ENCODE peak calls at places on chromosome 16, in five cellular contexts. One of them, this sample, is unnamed.
A peak's percentile ranks its signal among the peaks of the same experiment; 100 is the strongest.

GRCh38 chr16:46814790-46815189 is 16.2 kb downstream of the C16orf87 start:
- DNase-seq in SK-N-SH: no peak
- DNase-seq in HCT116: no peak
- DNase-seq in K562: no peak
- DNase-seq in GM23338: no peak
- DNase-seq in this sample: no peak

GRCh38 chr16:12417051-12417818 is 386.5 kb downstream of the CPPED1 start:
- DNase-seq in SK-N-SH: no peak
- DNase-seq in HCT116: no peak
- DNase-seq in K562: no peak
- DNase-seq in GM23338: no peak
- DNase-seq in this sample: no peak

GRCh38 chr16:67212766-67213165 is 13.8 kb downstream of the ELMO3 start:
- DNase-seq in SK-N-SH: no peak
- DNase-seq in HCT116: no peak
- DNase-seq in K562: no peak
- DNase-seq in GM23338: no peak
- DNase-seq in this sample: no peak

GRCh38 chr16:51762081-51762995 is 611.3 kb upstream of the SALL1 start:
- DNase-seq in SK-N-SH: peak; percentile 76
- DNase-seq in HCT116: no peak
- DNase-seq in K562: peak; percentile 66
- DNase-seq in GM23338: peak; percentile 87
- DNase-seq in this sample: peak; percentile 40

GRCh38 chr16:74726736-74727135 is 26.1 kb upstream of the MLKL start:
- DNase-seq in SK-N-SH: no peak
- DNase-seq in HCT116: no peak
- DNase-seq in K562: peak; percentile 55
- DNase-seq in GM23338: peak; percentile 86
- DNase-seq in this sample: peak; percentile 72

GRCh38 chr16:54102888-54103866 is 183.4 kb downstream of the IRX3 start:
- DNase-seq in SK-N-SH: no peak
- DNase-seq in HCT116: no peak
- DNase-seq in K562: no peak
- DNase-seq in GM23338: no peak
- DNase-seq in this sample: no peak

GRCh38 chr16:50555269-50555875 is 7.2 kb downstream of the NKD1 start:
- DNase-seq in SK-N-SH: no peak
- DNase-seq in HCT116: no peak
- DNase-seq in K562: no peak
- DNase-seq in GM23338: no peak
- DNase-seq in this sample: no peak

GRCh38 chr16:53768593-53768992 is 64.6 kb downstream of the FTO start:
- DNase-seq in SK-N-SH: no peak
- DNase-seq in HCT116: peak; percentile 61
- DNase-seq in K562: no peak
- DNase-seq in GM23338: no peak
- DNase-seq in this sample: no peak

GRCh38 chr16:50121721-50122445 is 31.2 kb upstream of the TENT4B start:
- DNase-seq in SK-N-SH: no peak
- DNase-seq in HCT116: no peak
- DNase-seq in K562: no peak
- DNase-seq in GM23338: peak; percentile 41
- DNase-seq in this sample: no peak

GRCh38 chr16:67243481-67243880 is 3.8 kb downstream of the FHOD1 start:
- DNase-seq in SK-N-SH: no peak
- DNase-seq in HCT116: no peak
- DNase-seq in K562: no peak
- DNase-seq in GM23338: no peak
- DNase-seq in this sample: peak; percentile 28

GRCh38 chr16:83956336-83957289 is 3.6 kb downstream of the OSGIN1 start:
- DNase-seq in SK-N-SH: peak; percentile 88
- DNase-seq in HCT116: peak; percentile 75
- DNase-seq in K562: peak; percentile 79
- DNase-seq in GM23338: peak; percentile 91
- DNase-seq in this sample: peak; percentile 61

GRCh38 chr16:68229431-68230175 is 6.3 kb downstream of the ESRP2 start:
- DNase-seq in SK-N-SH: peak; percentile 69
- DNase-seq in HCT116: no peak
- DNase-seq in K562: peak; percentile 63
- DNase-seq in GM23338: peak; percentile 73
- DNase-seq in this sample: peak; percentile 41

GRCh38 chr16:85522842-85523601 is 90.1 kb upstream of the GSE1 start:
- DNase-seq in SK-N-SH: no peak
- DNase-seq in HCT116: no peak
- DNase-seq in K562: no peak
- DNase-seq in GM23338: no peak
- DNase-seq in this sample: no peak
- TF ChIP-seq REST in SK-N-SH: no peak
- TF ChIP-seq REST in HCT116: no peak
- TF ChIP-seq REST in K562: no peak
- TF ChIP-seq REST in GM23338: no peak
- TF ChIP-seq REST in this sample: no peak

GRCh38 chr16:58684354-58685083 is at the start of gene SLC38A7:
- DNase-seq in SK-N-SH: peak; percentile 93
- DNase-seq in HCT116: peak; percentile 50
- DNase-seq in K562: peak; percentile 87
- DNase-seq in GM23338: peak; percentile 95
- DNase-seq in this sample: peak; percentile 76
- TF ChIP-seq POLR2AphosphoS5 in SK-N-SH: peak; percentile 75
- TF ChIP-seq POLR2AphosphoS5 in HCT116: peak; percentile 35
- TF ChIP-seq POLR2AphosphoS5 in K562: peak; percentile 36
- TF ChIP-seq POLR2AphosphoS5 in GM23338: peak; percentile 65
- TF ChIP-seq POLR2AphosphoS5 in this sample: peak; percentile 20

DNA sequence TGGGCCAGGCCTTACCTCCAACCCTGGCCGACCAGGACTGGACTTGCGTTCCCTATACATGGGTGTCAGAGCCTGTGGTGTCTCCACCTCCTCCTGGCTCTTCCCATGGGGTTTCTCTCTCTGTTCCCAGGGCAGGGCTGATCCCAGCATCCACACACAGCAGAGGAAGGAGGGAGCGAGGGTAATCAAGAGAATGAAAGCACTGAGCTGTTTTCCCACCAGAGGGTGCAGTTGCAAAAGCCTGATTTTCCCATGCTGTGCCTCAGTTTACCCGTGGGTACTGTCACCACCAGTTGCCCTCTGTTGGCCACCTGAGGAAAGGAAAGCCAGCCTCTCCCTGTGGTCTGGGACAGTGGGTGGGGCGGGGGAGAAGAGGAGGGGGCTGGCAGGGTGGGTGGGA is 249.7 kb upstream of the GSE1 start:
- DNase-seq in SK-N-SH: no peak
- DNase-seq in HCT116: no peak
- DNase-seq in K562: no peak
- DNase-seq in GM23338: no peak
- DNase-seq in this sample: no peak
- TF ChIP-seq REST in SK-N-SH: no peak
- TF ChIP-seq REST in HCT116: no peak
- TF ChIP-seq REST in K562: no peak
- TF ChIP-seq REST in GM23338: no peak
- TF ChIP-seq REST in this sample: no peak

DNA sequence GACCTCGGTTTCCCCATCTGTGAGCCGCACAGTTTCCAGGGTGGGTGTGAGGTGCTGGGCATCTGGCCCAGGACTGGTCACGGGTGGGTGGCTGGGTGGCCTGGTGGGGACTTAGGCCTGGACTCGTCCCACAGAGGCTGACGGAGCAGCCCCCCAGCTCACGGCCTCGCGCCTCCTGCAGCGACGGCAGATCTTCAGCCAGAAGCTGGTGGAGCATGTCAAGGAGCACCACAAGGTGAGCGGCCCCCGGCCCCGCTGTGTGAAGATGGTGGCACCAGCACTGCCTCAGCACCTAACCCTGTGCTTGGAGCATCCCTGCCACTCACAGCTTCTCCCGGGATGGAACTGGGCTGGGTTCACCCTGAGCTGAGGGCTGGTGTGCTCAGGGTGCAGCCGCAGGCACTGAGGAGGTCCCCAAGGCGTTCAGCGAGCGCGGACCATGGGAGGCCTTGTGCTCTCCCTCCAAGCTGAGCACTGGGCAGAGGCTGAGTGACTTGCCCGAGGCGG is 2.4 kb downstream of the CDT1 start:
- DNase-seq in SK-N-SH: no peak
- DNase-seq in HCT116: no peak
- DNase-seq in K562: no peak
- DNase-seq in GM23338: no peak
- DNase-seq in this sample: no peak
- TF ChIP-seq POLR2AphosphoS5 in SK-N-SH: no peak
- TF ChIP-seq POLR2AphosphoS5 in HCT116: no peak
- TF ChIP-seq POLR2AphosphoS5 in K562: no peak
- TF ChIP-seq POLR2AphosphoS5 in GM23338: no peak
- TF ChIP-seq POLR2AphosphoS5 in this sample: no peak

GRCh38 chr16:56851671-56852400 is 13.2 kb upstream of the SLC12A3 start:
- DNase-seq in SK-N-SH: no peak
- DNase-seq in HCT116: no peak
- DNase-seq in K562: no peak
- DNase-seq in GM23338: peak; percentile 82
- DNase-seq in this sample: peak; percentile 22

GRCh38 chr16:56847173-56847948 is 17.6 kb upstream of the SLC12A3 start:
- DNase-seq in SK-N-SH: no peak
- DNase-seq in HCT116: no peak
- DNase-seq in K562: no peak
- DNase-seq in GM23338: no peak
- DNase-seq in this sample: no peak

GRCh38 chr16:56849690-56850680 is 15.0 kb upstream of the SLC12A3 start:
- DNase-seq in SK-N-SH: no peak
- DNase-seq in HCT116: no peak
- DNase-seq in K562: no peak
- DNase-seq in GM23338: no peak
- DNase-seq in this sample: no peak

GRCh38 chr16:56848955-56849689 is 15.9 kb upstream of the SLC12A3 start:
- DNase-seq in SK-N-SH: no peak
- DNase-seq in HCT116: no peak
- DNase-seq in K562: no peak
- DNase-seq in GM23338: no peak
- DNase-seq in this sample: no peak

GRCh38 chr16:56848056-56848936 is 16.7 kb upstream of the SLC12A3 start:
- DNase-seq in SK-N-SH: no peak
- DNase-seq in HCT116: no peak
- DNase-seq in K562: no peak
- DNase-seq in GM23338: no peak
- DNase-seq in this sample: no peak
- TF ChIP-seq REST in SK-N-SH: no peak
- TF ChIP-seq REST in HCT116: no peak
- TF ChIP-seq REST in K562: no peak
- TF ChIP-seq REST in GM23338: no peak
- TF ChIP-seq REST in this sample: no peak

DNA sequence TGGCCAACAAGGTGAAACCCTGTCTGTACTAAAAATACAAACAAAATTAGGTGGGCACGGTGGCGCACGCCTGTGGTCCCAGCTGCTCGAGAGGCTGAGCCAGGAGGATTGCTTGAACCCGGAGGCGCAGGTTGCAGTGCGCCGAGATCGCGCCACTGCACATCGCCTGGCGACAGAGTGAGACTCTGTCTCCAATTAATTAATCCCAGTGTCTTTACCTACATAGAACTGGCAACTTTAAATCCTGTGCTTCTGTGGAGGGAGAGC is 1.5 kb upstream of the ELOB start:
- DNase-seq in SK-N-SH: no peak
- DNase-seq in HCT116: no peak
- DNase-seq in K562: no peak
- DNase-seq in GM23338: no peak
- DNase-seq in this sample: no peak
- TF ChIP-seq POLR2AphosphoS5 in SK-N-SH: no peak
- TF ChIP-seq POLR2AphosphoS5 in HCT116: no peak
- TF ChIP-seq POLR2AphosphoS5 in K562: no peak
- TF ChIP-seq POLR2AphosphoS5 in GM23338: no peak
- TF ChIP-seq POLR2AphosphoS5 in this sample: no peak

GRCh38 chr16:77410449-77410848 is 24.4 kb downstream of the ADAMTS18 start:
- DNase-seq in SK-N-SH: no peak
- DNase-seq in HCT116: no peak
- DNase-seq in K562: no peak
- DNase-seq in GM23338: no peak
- DNase-seq in this sample: no peak

GRCh38 chr16:77404823-77405222 is 30.0 kb downstream of the ADAMTS18 start:
- DNase-seq in SK-N-SH: no peak
- DNase-seq in HCT116: no peak
- DNase-seq in K562: no peak
- DNase-seq in GM23338: no peak
- DNase-seq in this sample: no peak

GRCh38 chr16:77409311-77409710 is 25.5 kb downstream of the ADAMTS18 start:
- DNase-seq in SK-N-SH: peak; percentile 24
- DNase-seq in HCT116: no peak
- DNase-seq in K562: no peak
- DNase-seq in GM23338: no peak
- DNase-seq in this sample: no peak

GRCh38 chr16:77406680-77407079 is 28.2 kb downstream of the ADAMTS18 start:
- DNase-seq in SK-N-SH: no peak
- DNase-seq in HCT116: peak; percentile 4
- DNase-seq in K562: no peak
- DNase-seq in GM23338: peak; percentile 24
- DNase-seq in this sample: no peak

GRCh38 chr16:77408607-77409006 is 26.2 kb downstream of the ADAMTS18 start:
- DNase-seq in SK-N-SH: no peak
- DNase-seq in HCT116: no peak
- DNase-seq in K562: no peak
- DNase-seq in GM23338: no peak
- DNase-seq in this sample: peak; percentile 3
- TF ChIP-seq REST in SK-N-SH: no peak
- TF ChIP-seq REST in HCT116: no peak
- TF ChIP-seq REST in K562: no peak
- TF ChIP-seq REST in GM23338: no peak
- TF ChIP-seq REST in this sample: no peak

GRCh38 chr16:80997139-80997798 is 9.4 kb downstream of the CMC2 start:
- DNase-seq in SK-N-SH: no peak
- DNase-seq in HCT116: no peak
- DNase-seq in K562: no peak
- DNase-seq in GM23338: no peak
- DNase-seq in this sample: no peak
- TF ChIP-seq POLR2AphosphoS5 in SK-N-SH: no peak
- TF ChIP-seq POLR2AphosphoS5 in HCT116: no peak
- TF ChIP-seq POLR2AphosphoS5 in K562: no peak
- TF ChIP-seq POLR2AphosphoS5 in GM23338: no peak
- TF ChIP-seq POLR2AphosphoS5 in this sample: no peak

GRCh38 chr16:82005491-82005830 is 5.8 kb downstream of the SDR42E1 start:
- DNase-seq in SK-N-SH: no peak
- DNase-seq in HCT116: no peak
- DNase-seq in K562: no peak
- DNase-seq in GM23338: no peak
- DNase-seq in this sample: no peak

GRCh38 chr16:82007189-82007588 is 4.1 kb downstream of the SDR42E1 start:
- DNase-seq in SK-N-SH: no peak
- DNase-seq in HCT116: no peak
- DNase-seq in K562: no peak
- DNase-seq in GM23338: no peak
- DNase-seq in this sample: no peak

GRCh38 chr16:82011199-82011641 is at the start of gene SDR42E1:
- DNase-seq in SK-N-SH: no peak
- DNase-seq in HCT116: peak; percentile 91
- DNase-seq in K562: no peak
- DNase-seq in GM23338: peak; percentile 13
- DNase-seq in this sample: no peak

GRCh38 chr16:82008957-82009592 is 2.2 kb downstream of the SDR42E1 start:
- DNase-seq in SK-N-SH: no peak
- DNase-seq in HCT116: no peak
- DNase-seq in K562: no peak
- DNase-seq in GM23338: no peak
- DNase-seq in this sample: no peak

GRCh38 chr16:82010649-82011048 is 621 bp downstream of the SDR42E1 start:
- DNase-seq in SK-N-SH: no peak
- DNase-seq in HCT116: no peak
- DNase-seq in K562: no peak
- DNase-seq in GM23338: no peak
- DNase-seq in this sample: no peak
- TF ChIP-seq REST in SK-N-SH: no peak
- TF ChIP-seq REST in HCT116: no peak
- TF ChIP-seq REST in K562: no peak
- TF ChIP-seq REST in GM23338: no peak
- TF ChIP-seq REST in this sample: no peak

This sample was measured in HL-60.